ENCODE peak calls at places on chromosomes 5 and 9, in nine cellular contexts. P is stomach, B is neuronal stem cell, N is upper lobe of right lung, I is sigmoid colon, S is adrenal gland, G is gastrocnemius medialis, W is ovary, Q is H9. E is an unnamed sample.

GRCh38 chr9:85501474-85501873 is 240.3 kb downstream of the AGTPBP1 start:
- DNase-seq in B (no peak), W (no peak), N (no peak), S (no peak), Q (no peak), P (no peak), I (no peak), G (no peak), E (no peak)

GRCh38 chr5:157748740-157749461 is 5.4 kb downstream of the LSM11 start:
- DNase-seq in Q (no peak), S (no peak), B (no peak), P (no peak), G (no peak), I (no peak), W (no peak), N (no peak), E (no peak)

GRCh38 chr5:96344678-96345612 is 88.1 kb downstream of the PCSK1 start:
- DNase-seq in B (peak; percentile 39), W (no peak), G (no peak), I (no peak), S (peak; percentile 29), N (no peak), Q (no peak), P (peak; percentile 73), E (peak; percentile 63)

GRCh38 chr5:141766152-141766551 is 84.1 kb upstream of the ARAP3 start:
- DNase-seq in S (no peak), W (no peak), I (no peak), P (no peak), N (no peak), Q (no peak), G (no peak), B (no peak), E (no peak)

GRCh38 chr5:6158974-6159863 is 219.1 kb downstream of the MED10 start:
- DNase-seq in W (no peak), S (peak; percentile 35), Q (no peak), I (no peak), N (no peak), B (no peak), G (no peak), P (no peak), E (no peak)

GRCh38 chr5:138032572-138033274 is at the start of gene FAM13B:
- DNase-seq in B (peak; percentile 87), G (peak; percentile 66), Q (peak; percentile 91), W (peak; percentile 86), S (peak; percentile 81), N (peak; percentile 93), P (peak; percentile 82), I (peak; percentile 90), E (peak; percentile 83)

GRCh38 chr5:127844631-127845030 is 141.4 kb downstream of the CCDC192 start:
- DNase-seq in S (no peak), I (peak; percentile 64), P (peak; percentile 69), N (no peak), W (no peak), B (no peak), G (no peak), Q (no peak), E (peak; percentile 26)

GRCh38 chr9:116000748-116001329 is 152.8 kb upstream of the PAPPA start:
- DNase-seq in W (no peak), G (peak; percentile 14), N (no peak), B (no peak), I (no peak), P (peak; percentile 26), S (no peak), Q (peak; percentile 53), E (peak; percentile 64)

GRCh38 chr9:132739705-132740310 is 69.5 kb downstream of the GTF3C4 start:
- DNase-seq in I (peak; percentile 40), Q (no peak), B (no peak), N (no peak), S (no peak), P (no peak), W (no peak), G (no peak), E (no peak)

GRCh38 chr5:179274321-179275315 is 70.6 kb downstream of the ADAMTS2 start:
- DNase-seq in G (no peak), P (no peak), B (no peak), W (peak; percentile 51), I (peak; percentile 60), Q (no peak), N (peak; percentile 28), S (no peak), E (no peak)

GRCh38 chr9:104912606-104913005 is 15.3 kb downstream of the ABCA1 start:
- DNase-seq in B (no peak), G (no peak), Q (no peak), N (no peak), W (no peak), S (no peak), I (no peak), P (no peak), E (no peak)

GRCh38 chr5:132090107-132090506 is 16.5 kb downstream of the CSF2 start:
- DNase-seq in P (no peak), N (no peak), B (no peak), G (no peak), S (no peak), Q (no peak), I (no peak), W (no peak), E (peak; percentile 73)

GRCh38 chr5:77852514-77853352 is 76.6 kb upstream of the TBCA start:
- DNase-seq in I (peak; percentile 77), B (peak; percentile 50), W (peak; percentile 62), P (no peak), G (no peak), N (peak; percentile 70), Q (peak; percentile 83), S (peak; percentile 69), E (peak; percentile 50)

GRCh38 chr5:101278011-101278687 is 375.1 kb upstream of the ST8SIA4 start:
- DNase-seq in S (no peak), P (no peak), G (no peak), Q (no peak), N (no peak), I (no peak), B (no peak), W (no peak), E (no peak)

GRCh38 chr5:23332650-23333251 is 174.7 kb upstream of the PRDM9 start:
- DNase-seq in S (no peak), I (no peak), P (no peak), G (no peak), Q (no peak), B (no peak), N (no peak), W (no peak), E (peak; percentile 7)

GRCh38 chr5:81420039-81420667 is 26.2 kb upstream of the ACOT12 start:
- DNase-seq in S (no peak), P (no peak), W (no peak), G (no peak), Q (no peak), N (no peak), B (no peak), I (no peak), E (peak; percentile 23)

GRCh38 chr9:133700861-133701320 is 37.3 kb downstream of the SARDH start:
- DNase-seq in Q (no peak), S (no peak), B (no peak), G (no peak), N (no peak), P (no peak), I (peak; percentile 14), W (peak; percentile 16), E (peak; percentile 88)

GRCh38 chr5:135223404-135223803 is 175.6 kb downstream of the MACROH2A1 start:
- DNase-seq in Q (no peak), N (peak; percentile 21), G (no peak), B (no peak), S (peak; percentile 5), W (peak; percentile 1), P (peak; percentile 8), I (peak; percentile 30), E (peak; percentile 52)

GRCh38 chr5:160312139-160312959 is at the start of gene CCNJL:
- DNase-seq in S (peak; percentile 79), B (peak; percentile 89), N (peak; percentile 90), Q (peak; percentile 87), W (peak; percentile 86), P (peak; percentile 65), I (no peak), G (no peak), E (peak; percentile 87)

GRCh38 chr5:59275537-59276276 is 617.8 kb downstream of the PDE4D start:
- DNase-seq in N (no peak), G (no peak), S (no peak), B (peak; percentile 37), Q (peak; percentile 46), P (peak; percentile 44), W (peak; percentile 12), I (peak; percentile 89), E (peak; percentile 79)

GRCh38 chr9:122518226-122518625 is 715 bp upstream of the OR1J4 start:
- DNase-seq in N (no peak), W (no peak), P (no peak), B (no peak), I (no peak), G (no peak), S (no peak), Q (no peak), E (no peak)
- H3K9me3 ChIP-seq in N (no peaks in the 10 kb centered on the region), W (no peaks in the 10 kb centered on the region), P (no peaks in the 10 kb centered on the region), B (peaks cover 26% of the 10 kb centered on the region), I (no peaks in the 10 kb centered on the region), G (no peaks in the 10 kb centered on the region), S (no peaks in the 10 kb centered on the region), Q (peaks cover 85% of the 10 kb centered on the region), E (no peaks in the 10 kb centered on the region)

GRCh38 chr9:100191264-100191663 is 92.2 kb downstream of the INVS start:
- DNase-seq in B (no peak), S (no peak), N (no peak), I (no peak), W (no peak), G (no peak), P (no peak), Q (no peak), E (no peak)
- H3K9me3 ChIP-seq in B (peaks cover 2% of the 10 kb centered on the region), S (peaks cover 29% of the 10 kb centered on the region), N (peaks cover 25% of the 10 kb centered on the region), I (peaks cover 23% of the 10 kb centered on the region), W (peaks cover 6% of the 10 kb centered on the region), G (peaks cover 5% of the 10 kb centered on the region), P (peaks cover 8% of the 10 kb centered on the region), Q (no peaks in the 10 kb centered on the region), E (peaks cover 8% of the 10 kb centered on the region)

GRCh38 chr5:2901096-2901495 is 149.6 kb upstream of the IRX2 start:
- DNase-seq in P (no peak), I (no peak), W (no peak), B (no peak), G (no peak), N (no peak), Q (no peak), S (no peak), E (no peak)
- H3K9me3 ChIP-seq in P (no peaks in the 10 kb centered on the region), I (no peaks in the 10 kb centered on the region), W (no peaks in the 10 kb centered on the region), B (no peaks in the 10 kb centered on the region), G (no peaks in the 10 kb centered on the region), N (no peaks in the 10 kb centered on the region), Q (no peaks in the 10 kb centered on the region), S (no peaks in the 10 kb centered on the region), E (no peaks in the 10 kb centered on the region)

DNA sequence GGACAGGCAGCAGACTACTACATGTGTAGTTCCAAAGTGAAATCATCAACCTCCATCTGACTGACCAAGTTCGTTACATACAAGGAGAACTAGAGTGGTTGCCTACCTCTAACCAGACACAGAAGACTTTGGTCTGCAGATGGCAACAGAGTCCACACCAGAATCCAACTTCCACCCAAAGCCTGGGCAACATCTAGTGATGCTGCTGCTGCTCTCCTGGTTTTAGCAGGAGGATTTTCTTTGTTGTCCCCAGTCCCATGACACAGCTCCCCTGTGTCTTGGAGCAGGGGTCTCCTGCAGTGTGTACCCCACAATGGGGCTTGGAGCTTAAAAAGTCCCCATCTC is 46.4 kb upstream of the APC start:
- DNase-seq in I (no peak), B (no peak), Q (no peak), W (no peak), P (no peak), G (no peak), N (no peak), S (no peak), E (no peak)
- H3K9me3 ChIP-seq in I (no peaks in the 10 kb centered on the region), B (no peaks in the 10 kb centered on the region), Q (no peaks in the 10 kb centered on the region), W (no peaks in the 10 kb centered on the region), P (no peaks in the 10 kb centered on the region), G (no peaks in the 10 kb centered on the region), N (no peaks in the 10 kb centered on the region), S (no peaks in the 10 kb centered on the region), E (no peaks in the 10 kb centered on the region)

GRCh38 chr5:68220914-68221313 is 5.4 kb downstream of the PIK3R1 start:
- DNase-seq in S (no peak), Q (no peak), N (no peak), G (no peak), B (no peak), W (no peak), P (no peak), I (no peak), E (no peak)
- H3K9me3 ChIP-seq in S (no peaks in the 10 kb centered on the region), Q (no peaks in the 10 kb centered on the region), N (no peaks in the 10 kb centered on the region), G (no peaks in the 10 kb centered on the region), B (peaks cover 3% of the 10 kb centered on the region), W (no peaks in the 10 kb centered on the region), P (no peaks in the 10 kb centered on the region), I (no peaks in the 10 kb centered on the region), E (no peaks in the 10 kb centered on the region)